ENCODE peak calls at places on chromosomes 5 and 9, in five cellular contexts. X, V, G, Q and B are unnamed samples. For H3K36me3, the result is how much of the 10 kb centered on the place peaks cover.

GRCh38 chr5:112787261-112787660 is 49.6 kb downstream of the APC start:
- DNase-seq in Q (peak), X (no peak), G (no peak), V (peak), B (no peak)

GRCh38 chr5:110354896-110355295 is 371.6 kb downstream of the TMEM232 start:
- DNase-seq in X (no peak), Q (no peak), G (no peak), V (no peak), B (no peak)

GRCh38 chr5:176415240-176416122 is 858 bp downstream of the CLTB start:
- DNase-seq in G (no peak), Q (peak), X (no peak), V (peak), B (peak)

GRCh38 chr9:134314039-134314949 is 12.0 kb upstream of the RXRA start:
- DNase-seq in Q (no peak), V (no peak), X (no peak), G (no peak), B (no peak)

GRCh38 chr5:86461169-86461956 is 156.4 kb upstream of the COX7C start:
- DNase-seq in X (no peak), Q (no peak), V (no peak), G (peak), B (no peak)

GRCh38 chr9:134631881-134632280 is 9.7 kb upstream of the COL5A1 start:
- DNase-seq in Q (no peak), V (no peak), X (no peak), G (no peak), B (no peak)

GRCh38 chr5:132227235-132227484 is 493 bp downstream of the P4HA2 start:
- DNase-seq in V (no peak), Q (no peak), X (no peak), G (no peak), B (no peak)

GRCh38 chr9:99445377-99445891 is 223.4 kb downstream of the SEC61B start:
- DNase-seq in X (peak), G (no peak), Q (peak), V (peak), B (no peak)

GRCh38 chr5:172496671-172497371 is 42.5 kb upstream of the SH3PXD2B start:
- DNase-seq in G (no peak), V (no peak), Q (no peak), X (no peak), B (peak)

GRCh38 chr5:31217441-31217840 is 24.0 kb downstream of the CDH6 start:
- DNase-seq in Q (no peak), G (no peak), V (no peak), X (no peak), B (no peak)

GRCh38 chr5:96844476-96844990 is 31.8 kb upstream of the ERAP2 start:
- DNase-seq in G (no peak), Q (peak), V (peak), X (no peak), B (no peak)

GRCh38 chr5:73642296-73642695 is 16.3 kb downstream of the ARHGEF28 start:
- DNase-seq in Q (no peak), G (peak), X (no peak), V (no peak), B (no peak)

GRCh38 chr5:80083115-80083890 is 48.2 kb downstream of the THBS4 start:
- DNase-seq in Q (peak), X (no peak), G (peak), V (peak), B (peak)

GRCh38 chr5:143245929-143246561 is 157.4 kb downstream of the NR3C1 start:
- DNase-seq in G (peak), V (peak), X (no peak), Q (peak), B (no peak)

GRCh38 chr5:96821260-96821916 is 13.6 kb upstream of the ERAP1 start:
- DNase-seq in Q (no peak), X (no peak), G (no peak), V (peak), B (no peak)

GRCh38 chr9:75414367-75415160 is 326.2 kb downstream of the OSTF1 start:
- DNase-seq in V (no peak), Q (no peak), G (no peak), X (no peak), B (no peak)

GRCh38 chr9:73264636-73265035 is 113.0 kb downstream of the ANXA1 start:
- DNase-seq in G (no peak), V (no peak), Q (peak), X (no peak), B (no peak)

GRCh38 chr9:134619456-134619982 is 22.1 kb upstream of the COL5A1 start:
- DNase-seq in G (no peak), X (no peak), V (no peak), Q (no peak), B (no peak)

GRCh38 chr9:99385814-99386279 is 163.8 kb downstream of the SEC61B start:
- DNase-seq in G (no peak), X (no peak), V (peak), Q (no peak), B (no peak)

GRCh38 chr9:117825609-117826347 is 121.6 kb downstream of the TLR4 start:
- DNase-seq in V (no peak), X (no peak), Q (no peak), G (no peak), B (no peak)

GRCh38 chr5:96692436-96692835 is 30.3 kb downstream of the CAST start:
- DNase-seq in X (no peak), G (no peak), V (peak), Q (peak), B (no peak)

GRCh38 chr5:32522429-32523143 is 62.8 kb upstream of the SUB1 start:
- DNase-seq in X (no peak), G (no peak), Q (no peak), V (peak), B (no peak)

GRCh38 chr5:97078958-97079357 is 63.5 kb downstream of the LIX1 start:
- DNase-seq in Q (peak), V (peak), G (no peak), X (no peak), B (no peak)

GRCh38 chr5:150734579-150735384 is 24.0 kb downstream of the DCTN4 start:
- DNase-seq in G (no peak), Q (no peak), X (no peak), V (no peak), B (no peak)

GRCh38 chr5:18220631-18221030 is 586.4 kb downstream of the TAF11L14 start:
- DNase-seq in X (no peak), G (no peak), V (no peak), Q (peak), B (no peak)

GRCh38 chr9:90832251-90832650 is 30.6 kb downstream of the SYK start:
- DNase-seq in V (no peak), G (no peak), Q (no peak), X (no peak), B (no peak)
- H3K36me3 ChIP-seq in V (under half), G (under half), Q (under half), X (under half), B (under half)

DNA sequence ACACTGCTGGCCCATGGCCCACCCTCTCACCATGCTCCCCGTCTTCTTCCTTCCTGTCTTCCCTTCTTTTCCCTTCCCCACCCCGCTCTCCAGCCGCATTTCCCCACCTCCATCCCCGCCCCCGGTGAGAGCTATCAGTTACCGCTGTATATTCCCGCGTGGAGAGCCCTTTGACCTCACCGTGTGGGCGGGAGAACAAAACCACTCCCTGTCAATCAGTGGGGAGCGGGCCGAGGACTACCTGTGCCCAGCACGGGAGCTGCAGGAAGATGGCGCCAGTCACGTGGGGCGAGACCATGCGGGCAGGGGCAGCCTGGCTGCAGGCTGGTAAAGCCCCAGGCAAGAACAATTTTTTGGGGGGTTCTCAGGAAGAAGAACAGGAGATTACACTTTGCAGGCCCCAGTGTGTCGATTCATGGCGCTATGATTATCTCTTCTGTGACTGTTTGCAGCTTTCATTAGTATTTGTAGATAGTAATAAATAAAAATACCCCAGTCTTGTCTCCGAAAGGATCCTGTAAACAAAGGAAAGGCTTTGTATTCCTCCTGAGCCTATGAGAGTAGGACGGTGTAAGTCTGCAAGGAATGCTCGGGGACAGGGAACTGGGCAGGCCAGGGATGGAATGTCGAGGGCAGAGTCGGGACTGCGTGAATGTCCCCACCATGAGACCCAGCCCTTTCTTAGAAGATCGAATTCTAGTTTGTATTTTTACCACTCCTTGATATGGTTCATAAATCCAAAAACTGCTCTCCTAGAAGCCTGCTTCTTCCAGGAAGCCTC is 14.8 kb upstream of the DMRT1 start:
- DNase-seq in X (no peak), Q (no peak), G (no peak), V (no peak), B (no peak)
- H3K36me3 ChIP-seq in X (under half), Q (under half), G (under half), V (under half), B (under half)

DNA sequence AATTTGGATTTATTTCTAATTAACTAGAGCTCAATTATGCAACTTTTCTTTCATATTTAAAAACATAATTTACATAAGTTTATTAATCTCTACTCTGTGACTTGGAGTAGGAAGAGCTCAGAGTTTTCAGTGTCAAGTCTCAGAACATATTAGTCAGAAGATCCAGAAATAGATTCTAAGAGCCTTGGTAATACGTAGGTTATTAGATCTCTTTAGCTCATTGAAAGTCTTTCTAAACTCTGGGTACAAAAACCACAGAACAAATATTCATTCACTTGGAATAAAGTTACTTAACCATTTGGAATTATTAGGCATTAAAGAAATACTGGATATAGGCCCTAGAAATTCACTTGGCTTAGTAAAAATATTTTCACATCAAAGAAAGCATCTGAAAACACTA is 26.3 kb upstream of the ISCA1 start:
- DNase-seq in G (no peak), X (no peak), Q (no peak), V (no peak), B (no peak)
- H3K36me3 ChIP-seq in G (half or more), X (under half), Q (under half), V (under half), B (under half)

DNA sequence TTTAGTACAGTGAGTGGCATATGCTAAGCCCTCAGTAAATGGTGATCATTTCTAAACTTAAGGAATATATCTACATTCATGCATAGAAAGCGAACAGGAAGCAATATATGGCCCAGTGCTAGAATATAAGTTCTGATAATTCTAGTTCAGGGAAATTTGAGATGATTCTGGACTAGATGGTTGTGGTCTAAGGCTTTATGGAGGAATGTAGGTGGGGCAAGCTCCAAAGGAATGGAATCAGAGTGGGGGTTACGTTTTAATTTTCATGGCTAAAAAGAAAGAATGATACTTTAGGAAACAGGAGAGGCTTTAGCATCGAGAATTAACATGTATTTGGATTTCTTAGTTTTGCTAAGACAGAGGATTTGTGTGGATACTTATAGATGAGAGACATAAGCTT is 56.1 kb downstream of the MTREX start:
- DNase-seq in X (no peak), G (no peak), V (peak), Q (no peak), B (no peak)
- H3K36me3 ChIP-seq in X (under half), G (under half), V (under half), Q (under half), B (under half)

GRCh38 chr9:128499920-128500319 is 4.6 kb upstream of the GLE1 start:
- DNase-seq in G (no peak), Q (no peak), V (no peak), X (no peak), B (no peak)
- H3K36me3 ChIP-seq in G (under half), Q (under half), V (under half), X (under half), B (under half)

DNA sequence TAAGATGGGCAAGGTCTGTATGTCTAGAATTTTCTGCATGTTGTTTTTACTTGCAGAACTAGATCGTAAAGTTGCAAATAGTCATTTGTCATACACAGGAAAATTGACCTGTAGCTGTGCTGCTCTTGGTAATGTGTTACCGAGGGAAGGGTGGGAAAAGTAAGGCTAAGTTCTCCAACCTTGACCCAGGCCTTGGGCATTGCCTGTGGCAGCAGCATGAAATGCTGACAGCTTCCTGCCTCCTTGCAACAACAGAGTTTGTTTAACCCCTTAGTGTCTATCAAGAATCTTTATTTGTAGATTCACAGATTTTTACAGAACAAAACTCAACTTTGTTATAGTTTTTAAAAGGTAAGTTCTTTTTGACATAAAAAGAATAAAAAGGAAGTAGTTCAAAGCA is 48.3 kb downstream of the ERCC6L2 start:
- DNase-seq in X (no peak), G (peak), Q (no peak), V (no peak), B (no peak)
- H3K36me3 ChIP-seq in X (under half), G (under half), Q (under half), V (under half), B (under half)

GRCh38 chr9:33256236-33256635 is 8.3 kb downstream of the BAG1 start:
- DNase-seq in V (no peak), G (no peak), Q (no peak), X (no peak), B (no peak)

GRCh38 chr9:33255006-33255405 is 9.5 kb downstream of the BAG1 start:
- DNase-seq in G (no peak), X (no peak), V (no peak), Q (no peak), B (no peak)

GRCh38 chr9:33257276-33257675 is 7.2 kb downstream of the BAG1 start:
- DNase-seq in Q (no peak), V (no peak), X (no peak), G (no peak), B (no peak)

GRCh38 chr9:33255471-33255870 is 9.0 kb downstream of the BAG1 start:
- DNase-seq in Q (no peak), V (no peak), X (no peak), G (no peak), B (no peak)

GRCh38 chr9:33254211-33254610 is 10.3 kb downstream of the BAG1 start:
- DNase-seq in X (no peak), G (no peak), Q (no peak), V (no peak), B (no peak)
- H3K36me3 ChIP-seq in X (under half), G (half or more), Q (under half), V (under half), B (under half)